ENCODE peak calls at places on chromosomes 4 and X, in six cellular contexts. One of them, this sample, is unnamed.
A peak's percentile ranks its signal among the peaks of the same experiment; 100 is the strongest.

GRCh38 chrX:133922390-133922772 is 63.0 kb downstream of the GPC3 start:
- DNase-seq in neural crest cell: no peak
- DNase-seq in astrocyte of the spinal cord: no peak
- DNase-seq in SK-N-SH: no peak
- DNase-seq in WTC11: no peak
- DNase-seq in fibroblast of mammary gland: peak; percentile 3
- DNase-seq in this sample: no peak

GRCh38 chr4:86595426-86595805 is 1.3 kb downstream of the PTPN13 start:
- DNase-seq in WTC11: no peak
- DNase-seq in astrocyte of the spinal cord: no peak
- DNase-seq in SK-N-SH: peak; percentile 12
- DNase-seq in neural crest cell: no peak
- DNase-seq in fibroblast of mammary gland: peak; percentile 57
- DNase-seq in this sample: peak; percentile 35

GRCh38 chrX:44506688-44507087 is 36.0 kb downstream of the FUNDC1 start:
- DNase-seq in WTC11: no peak
- DNase-seq in neural crest cell: no peak
- DNase-seq in SK-N-SH: no peak
- DNase-seq in astrocyte of the spinal cord: no peak
- DNase-seq in fibroblast of mammary gland: no peak
- DNase-seq in this sample: no peak

GRCh38 chrX:100636321-100636991 is at the start of gene TSPAN6:
- DNase-seq in neural crest cell: peak; percentile 77
- DNase-seq in fibroblast of mammary gland: peak; percentile 86
- DNase-seq in astrocyte of the spinal cord: peak; percentile 89
- DNase-seq in WTC11: peak; percentile 78
- DNase-seq in SK-N-SH: peak; percentile 82
- DNase-seq in this sample: peak; percentile 91

GRCh38 chr4:168724243-168724642 is 227.4 kb downstream of the PALLD start:
- DNase-seq in SK-N-SH: no peak
- DNase-seq in neural crest cell: no peak
- DNase-seq in astrocyte of the spinal cord: no peak
- DNase-seq in WTC11: no peak
- DNase-seq in fibroblast of mammary gland: no peak
- DNase-seq in this sample: no peak

GRCh38 chrX:13126785-13127184 is 82.4 kb upstream of the FAM9C start:
- DNase-seq in neural crest cell: no peak
- DNase-seq in WTC11: no peak
- DNase-seq in fibroblast of mammary gland: peak; percentile 33
- DNase-seq in SK-N-SH: peak; percentile 4
- DNase-seq in astrocyte of the spinal cord: no peak
- DNase-seq in this sample: peak; percentile 28

GRCh38 chr4:62324215-62324614 is 1124.1 kb downstream of the ADGRL3 start:
- DNase-seq in WTC11: no peak
- DNase-seq in SK-N-SH: no peak
- DNase-seq in fibroblast of mammary gland: no peak
- DNase-seq in neural crest cell: no peak
- DNase-seq in astrocyte of the spinal cord: peak; percentile 10
- DNase-seq in this sample: peak; percentile 55

GRCh38 chr4:37383579-37384229 is 139.2 kb downstream of the NWD2 start:
- DNase-seq in fibroblast of mammary gland: peak; percentile 30
- DNase-seq in astrocyte of the spinal cord: peak; percentile 27
- DNase-seq in neural crest cell: peak; percentile 47
- DNase-seq in WTC11: no peak
- DNase-seq in SK-N-SH: peak; percentile 9
- DNase-seq in this sample: peak; percentile 48

GRCh38 chrX:14095702-14096101 is 66.0 kb upstream of the GEMIN8 start:
- DNase-seq in neural crest cell: peak; percentile 20
- DNase-seq in astrocyte of the spinal cord: peak; percentile 42
- DNase-seq in fibroblast of mammary gland: peak; percentile 69
- DNase-seq in WTC11: peak; percentile 41
- DNase-seq in SK-N-SH: peak; percentile 52
- DNase-seq in this sample: peak; percentile 74

GRCh38 chrX:22135171-22135711 is 103.1 kb downstream of the PHEX start:
- DNase-seq in WTC11: no peak
- DNase-seq in fibroblast of mammary gland: peak; percentile 78
- DNase-seq in astrocyte of the spinal cord: peak; percentile 60
- DNase-seq in SK-N-SH: no peak
- DNase-seq in neural crest cell: peak; percentile 8
- DNase-seq in this sample: peak; percentile 41

GRCh38 chr4:81503586-81503985 is 31.9 kb upstream of the RASGEF1B start:
- DNase-seq in SK-N-SH: no peak
- DNase-seq in neural crest cell: no peak
- DNase-seq in astrocyte of the spinal cord: no peak
- DNase-seq in fibroblast of mammary gland: no peak
- DNase-seq in WTC11: no peak
- DNase-seq in this sample: no peak

GRCh38 chr4:87270144-87270543 is 49.7 kb upstream of the KLHL8 start:
- DNase-seq in astrocyte of the spinal cord: peak; percentile 51
- DNase-seq in WTC11: peak; percentile 13
- DNase-seq in neural crest cell: peak; percentile 8
- DNase-seq in fibroblast of mammary gland: peak; percentile 59
- DNase-seq in SK-N-SH: peak; percentile 39
- DNase-seq in this sample: peak; percentile 76

DNA sequence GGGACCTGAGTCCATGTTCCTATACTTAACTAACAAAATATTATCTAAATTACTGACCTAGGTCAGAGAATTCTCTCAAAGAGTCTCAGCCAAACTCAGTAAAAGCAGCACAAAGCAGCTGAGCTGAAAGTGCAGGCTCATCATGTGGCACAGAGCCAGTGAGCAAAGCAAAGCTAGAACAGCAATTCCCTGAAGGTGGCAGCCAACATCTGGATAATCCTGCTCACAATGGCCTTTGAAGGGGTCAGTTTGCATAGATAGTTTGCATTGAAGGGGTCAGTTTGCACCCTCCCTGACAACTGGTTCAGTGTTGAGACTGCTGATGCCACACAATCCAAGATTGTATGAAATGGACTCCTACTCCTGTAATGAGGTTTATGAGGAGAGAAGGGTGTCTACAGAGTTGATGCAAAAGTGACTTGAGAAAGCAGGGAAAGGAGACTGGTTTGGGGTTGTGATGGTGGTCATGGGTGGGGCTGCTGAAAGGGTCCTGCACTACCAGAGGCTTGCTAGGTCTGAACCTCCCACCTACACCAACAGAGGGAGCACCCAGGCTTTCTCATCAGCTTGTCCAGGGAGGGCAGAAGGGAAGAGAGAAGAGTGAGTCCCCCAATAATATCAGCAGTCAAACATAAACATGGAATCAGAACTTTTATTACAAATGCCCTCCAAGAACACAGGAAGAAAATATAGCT is 39.7 kb downstream of the TRIM61 start:
- DNase-seq in astrocyte of the spinal cord: no peak
- DNase-seq in fibroblast of mammary gland: peak; percentile 67
- DNase-seq in WTC11: peak; percentile 50
- DNase-seq in SK-N-SH: no peak
- DNase-seq in neural crest cell: no peak
- DNase-seq in this sample: peak; percentile 17
- TF ChIP-seq CTCF in astrocyte of the spinal cord: no peak
- TF ChIP-seq CTCF in fibroblast of mammary gland: peak; percentile 25
- TF ChIP-seq CTCF in WTC11: no peak
- TF ChIP-seq CTCF in SK-N-SH: no peak
- TF ChIP-seq CTCF in neural crest cell: peak; percentile 26
- TF ChIP-seq CTCF in this sample: no peak

GRCh38 chr4:3096207-3096606 is 21.7 kb downstream of the HTT start:
- DNase-seq in WTC11: no peak
- DNase-seq in neural crest cell: no peak
- DNase-seq in fibroblast of mammary gland: no peak
- DNase-seq in SK-N-SH: no peak
- DNase-seq in astrocyte of the spinal cord: no peak
- DNase-seq in this sample: no peak

GRCh38 chr4:3098346-3098745 is 23.9 kb downstream of the HTT start:
- DNase-seq in WTC11: no peak
- DNase-seq in neural crest cell: no peak
- DNase-seq in SK-N-SH: no peak
- DNase-seq in fibroblast of mammary gland: peak; percentile 48
- DNase-seq in astrocyte of the spinal cord: no peak
- DNase-seq in this sample: no peak
- TF ChIP-seq CTCF in WTC11: no peak
- TF ChIP-seq CTCF in neural crest cell: no peak
- TF ChIP-seq CTCF in SK-N-SH: no peak
- TF ChIP-seq CTCF in fibroblast of mammary gland: no peak
- TF ChIP-seq CTCF in astrocyte of the spinal cord: no peak
- TF ChIP-seq CTCF in this sample: no peak

GRCh38 chrX:97200454-97200853 is 316.7 kb downstream of the RPA4 start:
- DNase-seq in neural crest cell: no peak
- DNase-seq in SK-N-SH: no peak
- DNase-seq in WTC11: peak; percentile 36
- DNase-seq in fibroblast of mammary gland: no peak
- DNase-seq in astrocyte of the spinal cord: no peak
- DNase-seq in this sample: no peak

DNA sequence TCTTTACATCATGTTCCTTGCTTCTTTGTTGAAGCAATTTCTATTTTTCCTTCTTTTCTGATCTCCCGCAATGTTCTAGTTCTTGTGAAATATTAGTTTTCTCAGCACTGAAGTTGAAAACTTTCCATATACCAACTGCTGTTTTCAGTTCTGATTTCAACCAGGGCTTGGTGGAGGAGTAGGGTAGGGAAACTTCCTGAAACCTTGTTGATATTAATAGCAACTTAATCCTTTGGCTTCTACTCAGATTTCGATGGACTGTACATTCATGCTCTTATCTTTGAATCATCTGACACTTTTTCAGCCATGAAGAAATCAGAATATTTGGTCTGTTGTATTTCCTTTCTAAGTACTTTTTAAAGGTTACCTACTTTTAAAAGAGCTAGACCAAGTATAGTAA is 315.8 kb downstream of the RPA4 start:
- DNase-seq in WTC11: no peak
- DNase-seq in neural crest cell: no peak
- DNase-seq in SK-N-SH: no peak
- DNase-seq in astrocyte of the spinal cord: peak; percentile 1
- DNase-seq in fibroblast of mammary gland: no peak
- DNase-seq in this sample: peak; percentile 23
- TF ChIP-seq CTCF in WTC11: no peak
- TF ChIP-seq CTCF in neural crest cell: no peak
- TF ChIP-seq CTCF in SK-N-SH: no peak
- TF ChIP-seq CTCF in astrocyte of the spinal cord: no peak
- TF ChIP-seq CTCF in fibroblast of mammary gland: no peak
- TF ChIP-seq CTCF in this sample: no peak

GRCh38 chr4:32562010-32562409 is 1841.8 kb downstream of the PCDH7 start:
- DNase-seq in astrocyte of the spinal cord: no peak
- DNase-seq in neural crest cell: no peak
- DNase-seq in SK-N-SH: no peak
- DNase-seq in WTC11: no peak
- DNase-seq in fibroblast of mammary gland: no peak
- DNase-seq in this sample: no peak

GRCh38 chr4:32560306-32560705 is 1840.1 kb downstream of the PCDH7 start:
- DNase-seq in astrocyte of the spinal cord: peak; percentile 80
- DNase-seq in fibroblast of mammary gland: peak; percentile 72
- DNase-seq in neural crest cell: no peak
- DNase-seq in WTC11: no peak
- DNase-seq in SK-N-SH: no peak
- DNase-seq in this sample: peak; percentile 78
- TF ChIP-seq CTCF in astrocyte of the spinal cord: no peak
- TF ChIP-seq CTCF in fibroblast of mammary gland: no peak
- TF ChIP-seq CTCF in neural crest cell: no peak
- TF ChIP-seq CTCF in WTC11: no peak
- TF ChIP-seq CTCF in SK-N-SH: no peak
- TF ChIP-seq CTCF in this sample: no peak

GRCh38 chrX:155086202-155086840 is 15.0 kb downstream of the BRCC3 start:
- DNase-seq in astrocyte of the spinal cord: peak; percentile 26
- DNase-seq in WTC11: peak; percentile 69
- DNase-seq in SK-N-SH: peak; percentile 50
- DNase-seq in fibroblast of mammary gland: peak; percentile 48
- DNase-seq in neural crest cell: peak; percentile 14
- DNase-seq in this sample: peak; percentile 53
- TF ChIP-seq CTCF in astrocyte of the spinal cord: peak; percentile 52
- TF ChIP-seq CTCF in WTC11: peak; percentile 46
- TF ChIP-seq CTCF in SK-N-SH: peak; percentile 61
- TF ChIP-seq CTCF in fibroblast of mammary gland: peak; percentile 52
- TF ChIP-seq CTCF in neural crest cell: peak; percentile 56
- TF ChIP-seq CTCF in this sample: peak; percentile 43

GRCh38 chr4:151532001-151532708 is 123.2 kb downstream of the FHIP1A start:
- DNase-seq in neural crest cell: no peak
- DNase-seq in fibroblast of mammary gland: no peak
- DNase-seq in astrocyte of the spinal cord: no peak
- DNase-seq in SK-N-SH: no peak
- DNase-seq in WTC11: no peak
- DNase-seq in this sample: no peak

GRCh38 chr4:151529187-151529586 is 120.2 kb downstream of the FHIP1A start:
- DNase-seq in SK-N-SH: no peak
- DNase-seq in WTC11: no peak
- DNase-seq in neural crest cell: no peak
- DNase-seq in fibroblast of mammary gland: no peak
- DNase-seq in astrocyte of the spinal cord: no peak
- DNase-seq in this sample: no peak

GRCh38 chr4:151530230-151530629 is 121.3 kb downstream of the FHIP1A start:
- DNase-seq in WTC11: no peak
- DNase-seq in fibroblast of mammary gland: no peak
- DNase-seq in astrocyte of the spinal cord: peak; percentile 10
- DNase-seq in neural crest cell: no peak
- DNase-seq in SK-N-SH: no peak
- DNase-seq in this sample: no peak

GRCh38 chr4:151527699-151528098 is 118.7 kb downstream of the FHIP1A start:
- DNase-seq in fibroblast of mammary gland: no peak
- DNase-seq in astrocyte of the spinal cord: no peak
- DNase-seq in SK-N-SH: no peak
- DNase-seq in WTC11: no peak
- DNase-seq in neural crest cell: no peak
- DNase-seq in this sample: no peak

GRCh38 chr4:151530783-151531182 is 121.8 kb downstream of the FHIP1A start:
- DNase-seq in WTC11: no peak
- DNase-seq in SK-N-SH: no peak
- DNase-seq in astrocyte of the spinal cord: no peak
- DNase-seq in neural crest cell: no peak
- DNase-seq in fibroblast of mammary gland: no peak
- DNase-seq in this sample: peak; percentile 44
- TF ChIP-seq CTCF in WTC11: no peak
- TF ChIP-seq CTCF in SK-N-SH: no peak
- TF ChIP-seq CTCF in astrocyte of the spinal cord: no peak
- TF ChIP-seq CTCF in neural crest cell: peak; percentile 37
- TF ChIP-seq CTCF in fibroblast of mammary gland: no peak
- TF ChIP-seq CTCF in this sample: peak; percentile 58

GRCh38 chrX:134931550-134931949 is 59.2 kb upstream of the SMIM10 start:
- DNase-seq in WTC11: no peak
- DNase-seq in fibroblast of mammary gland: no peak
- DNase-seq in neural crest cell: no peak
- DNase-seq in SK-N-SH: no peak
- DNase-seq in astrocyte of the spinal cord: no peak
- DNase-seq in this sample: no peak
- TF ChIP-seq CTCF in WTC11: no peak
- TF ChIP-seq CTCF in fibroblast of mammary gland: no peak
- TF ChIP-seq CTCF in neural crest cell: no peak
- TF ChIP-seq CTCF in SK-N-SH: peak; percentile 11
- TF ChIP-seq CTCF in astrocyte of the spinal cord: no peak
- TF ChIP-seq CTCF in this sample: no peak

This sample was measured in fibroblast of pulmonary artery.